ENCODE peak calls at places on chromosome 5, in nine cellular contexts. Q is IMR-90, P is upper lobe of right lung, C is GM20000, T is BJ, J is pancreas, N is esophagus squamous epithelium, D is heart left ventricle, B is A549. W is an unnamed sample.

GRCh38 chr5:132674671-132675506 is 1.1 kb downstream of the IL4 start:
- DNase-seq in Q (peak; percentile 98), P (no peak), C (peak; percentile 79), T (peak; percentile 91), J (no peak), N (no peak), D (no peak), B (peak; percentile 45), W (peak; percentile 84)

GRCh38 chr5:128084228-128085167 is 932 bp downstream of the SLC12A2 start:
- DNase-seq in Q (peak; percentile 37), P (peak; percentile 75), C (peak; percentile 66), T (no peak), J (peak; percentile 59), N (peak; percentile 3), D (peak; percentile 76), B (no peak), W (peak; percentile 43)

GRCh38 chr5:68708156-68708841 is 385.5 kb upstream of the SLC30A5 start:
- DNase-seq in Q (no peak), P (no peak), C (no peak), T (no peak), J (no peak), N (no peak), D (no peak), B (no peak), W (no peak)

GRCh38 chr5:74686962-74687751 is 2.1 kb downstream of the HEXB start:
- DNase-seq in Q (peak; percentile 67), P (no peak), C (no peak), T (no peak), J (no peak), N (no peak), D (no peak), B (no peak), W (no peak)

GRCh38 chr5:150582281-150582791 is 58.1 kb upstream of the SYNPO start:
- DNase-seq in Q (peak; percentile 69), P (peak; percentile 78), C (no peak), T (no peak), J (peak; percentile 86), N (no peak), D (peak; percentile 84), B (no peak), W (no peak)

GRCh38 chr5:141382469-141383294 is at the start of gene PCDHGA7:
- DNase-seq in Q (peak; percentile 57), P (no peak), C (peak; percentile 65), T (no peak), J (no peak), N (no peak), D (no peak), B (peak; percentile 67), W (peak; percentile 48)

GRCh38 chr5:122192883-122193496 is 63.6 kb downstream of the ZNF474 start:
- DNase-seq in Q (peak; percentile 79), P (no peak), C (peak; percentile 58), T (peak; percentile 16), J (no peak), N (no peak), D (no peak), B (peak; percentile 58), W (peak; percentile 29)

GRCh38 chr5:154352960-154353548 is 92.7 kb upstream of the SAP30L start:
- DNase-seq in Q (no peak), P (no peak), C (no peak), T (no peak), J (no peak), N (no peak), D (no peak), B (no peak), W (no peak)

GRCh38 chr5:1285883-1286291 is 9.0 kb downstream of the TERT start:
- DNase-seq in Q (no peak), P (peak; percentile 55), C (no peak), T (no peak), J (no peak), N (no peak), D (peak; percentile 38), B (no peak), W (no peak)

GRCh38 chr5:96537386-96537785 is 104.3 kb upstream of the PCSK1 start:
- DNase-seq in Q (peak; percentile 89), P (no peak), C (no peak), T (peak; percentile 19), J (no peak), N (no peak), D (no peak), B (peak; percentile 11), W (peak; percentile 9)

GRCh38 chr5:135567661-135568060 is 11.1 kb downstream of the CXCL14 start:
- DNase-seq in Q (peak; percentile 35), P (no peak), C (no peak), T (no peak), J (no peak), N (no peak), D (no peak), B (no peak), W (no peak)

DNA sequence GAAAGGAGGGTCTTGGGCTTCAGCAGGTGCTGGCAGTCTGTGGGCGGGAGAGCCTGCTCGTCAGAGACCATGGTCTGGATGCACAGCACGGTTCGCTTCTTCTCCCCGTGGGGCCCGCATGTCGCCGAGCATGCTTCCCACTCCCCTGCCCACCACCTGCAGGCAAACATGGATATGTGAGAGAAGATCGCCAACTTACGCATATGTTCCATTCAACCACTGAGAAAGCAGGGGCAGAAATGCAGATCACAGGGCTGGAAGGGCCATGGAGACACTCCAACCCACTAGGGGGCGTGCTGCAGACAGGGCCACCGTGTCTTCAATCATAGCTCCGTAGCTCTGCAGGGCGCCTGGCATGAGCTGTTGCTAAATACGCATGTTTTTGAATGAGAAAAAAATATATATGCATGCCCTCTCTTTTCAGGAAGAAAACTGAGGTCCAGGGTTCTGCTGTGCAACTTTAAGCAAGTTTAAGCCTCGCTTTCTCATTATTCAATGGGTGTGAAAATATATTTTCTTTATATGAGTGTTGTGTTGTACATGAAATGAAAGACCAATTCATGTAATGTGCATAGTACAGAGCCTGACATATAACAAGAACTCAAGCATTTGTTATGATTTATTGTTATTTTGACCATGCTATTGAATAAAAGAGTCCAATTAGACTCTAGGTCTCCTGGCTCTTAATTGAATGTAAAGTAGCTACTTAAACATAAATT is 148.0 kb downstream of the TARS1 start:
- DNase-seq in Q (no peak), P (no peak), C (peak; percentile 21), T (no peak), J (no peak), N (no peak), D (peak; percentile 49), B (peak; percentile 56), W (no peak)
- TF ChIP-seq CTCF in Q (peak; percentile 34), P (peak; percentile 46), C (peak; percentile 64), T (peak; percentile 41), J (no peak), N (peak; percentile 50), D (no peak), B (peak; percentile 40), W (peak; percentile 21)

DNA sequence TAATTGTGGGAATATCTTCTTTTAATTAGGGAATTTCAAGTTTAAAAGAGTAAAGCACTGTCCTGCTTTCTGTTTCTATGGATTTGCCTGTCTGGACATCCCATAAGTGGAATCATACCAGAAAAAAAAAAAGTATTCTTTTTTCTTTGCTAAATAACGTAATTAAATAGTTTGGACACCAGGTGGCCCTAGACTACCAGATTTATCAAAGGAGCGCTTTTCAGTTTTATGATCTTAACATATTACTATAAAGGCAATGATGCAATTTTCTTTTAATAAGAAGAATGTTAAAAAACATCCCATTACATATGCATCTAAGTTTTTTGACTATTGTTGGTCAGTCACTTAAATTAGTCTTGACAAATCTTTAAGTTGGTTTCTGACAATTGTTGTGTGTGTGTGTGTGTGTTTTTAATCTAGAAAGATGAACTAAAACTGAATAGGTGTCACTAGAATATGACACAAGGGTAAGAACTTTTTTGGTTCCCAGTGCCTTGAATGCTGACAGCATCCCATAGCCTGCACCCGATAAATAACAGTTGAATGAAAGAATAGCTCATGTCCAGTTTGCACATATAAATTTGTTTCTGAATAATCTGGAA is 49.5 kb downstream of the C5orf22 start:
- DNase-seq in Q (peak; percentile 52), P (no peak), C (peak; percentile 22), T (no peak), J (no peak), N (no peak), D (no peak), B (peak; percentile 46), W (peak; percentile 28)
- TF ChIP-seq CTCF in Q (peak; percentile 63), P (peak; percentile 50), C (no peak), T (peak; percentile 40), J (peak; percentile 25), N (peak; percentile 66), D (peak; percentile 53), B (peak; percentile 78), W (peak; percentile 14)

DNA sequence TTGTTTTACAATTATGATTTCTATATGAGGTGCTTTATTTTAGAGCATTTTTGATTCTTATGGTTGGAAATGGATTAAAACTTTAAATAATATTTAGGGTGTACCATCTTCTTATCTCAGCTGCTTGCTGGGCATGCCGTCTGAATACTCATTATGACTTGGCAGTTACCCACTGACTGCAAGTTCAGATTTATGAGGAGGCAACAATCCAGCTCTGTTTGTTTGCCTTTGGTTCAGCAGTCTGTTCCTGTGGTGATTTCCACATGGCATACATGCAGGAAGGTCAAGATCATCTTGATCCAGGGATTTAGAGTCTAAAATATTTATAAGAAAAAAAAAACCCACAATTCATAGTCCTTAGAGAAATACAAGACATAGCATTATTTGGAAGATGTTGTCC is 1254.5 kb upstream of the NUDT12 start:
- DNase-seq in Q (no peak), P (no peak), C (no peak), T (no peak), J (no peak), N (no peak), D (no peak), B (peak; percentile 17), W (no peak)
- TF ChIP-seq CTCF in Q (no peak), P (no peak), C (no peak), T (no peak), J (no peak), N (no peak), D (no peak), B (no peak), W (no peak)

GRCh38 chr5:160843240-160843639 is 8.8 kb downstream of the ATP10B start:
- DNase-seq in Q (no peak), P (no peak), C (peak; percentile 25), T (no peak), J (no peak), N (no peak), D (no peak), B (no peak), W (peak; percentile 6)

GRCh38 chr5:160850439-160850838 is 1.6 kb downstream of the ATP10B start:
- DNase-seq in Q (no peak), P (no peak), C (no peak), T (no peak), J (no peak), N (no peak), D (no peak), B (no peak), W (no peak)

GRCh38 chr5:160847526-160848085 is 4.4 kb downstream of the ATP10B start:
- DNase-seq in Q (no peak), P (no peak), C (no peak), T (no peak), J (no peak), N (no peak), D (no peak), B (no peak), W (no peak)

GRCh38 chr5:160844177-160844576 is 7.8 kb downstream of the ATP10B start:
- DNase-seq in Q (no peak), P (no peak), C (no peak), T (no peak), J (no peak), N (no peak), D (no peak), B (no peak), W (no peak)

DNA sequence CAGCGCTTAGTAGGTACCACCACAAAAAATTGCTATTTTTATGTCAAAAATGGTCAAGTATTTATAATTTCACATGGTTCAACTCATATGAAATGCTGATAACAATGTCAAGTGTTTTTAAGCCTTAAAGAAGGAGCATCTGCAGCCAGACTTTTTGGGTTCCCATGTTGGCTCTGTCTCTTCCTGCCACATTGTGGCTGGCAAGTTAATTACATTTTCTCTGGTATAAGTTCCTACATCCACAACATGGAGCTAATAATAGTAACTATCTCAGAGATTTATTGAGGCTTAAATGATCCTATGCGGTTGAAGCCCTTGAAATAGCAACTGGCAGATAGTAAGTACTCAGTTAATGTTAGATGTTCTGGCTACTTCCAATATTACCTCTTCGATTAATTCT is 5.4 kb downstream of the ATP10B start:
- DNase-seq in Q (no peak), P (no peak), C (no peak), T (no peak), J (no peak), N (no peak), D (no peak), B (no peak), W (no peak)
- TF ChIP-seq CTCF in Q (no peak), P (no peak), C (no peak), T (no peak), J (no peak), N (no peak), D (no peak), B (no peak), W (no peak)

W was measured in GM13976.